ENCODE peak calls at places on chromosome 12, in five cellular contexts. One of them, this sample, is unnamed.

GRCh38 chr12:110743571-110744093 is 941 bp upstream of the PPP1CC start:
- DNase-seq in activated naive CD4-positive, alpha-beta T cell treated with Interleukin-2 at 50 U/mL for 16 hours: no peak
- DNase-seq in cardiac fibroblast: peak; percentile 42
- DNase-seq in GM04504: no peak
- DNase-seq in H4: no peak
- DNase-seq in this sample: no peak

GRCh38 chr12:45670339-45671065 is 59.0 kb upstream of the ARID2 start:
- DNase-seq in GM04504: no peak
- DNase-seq in H4: peak; percentile 47
- DNase-seq in cardiac fibroblast: no peak
- DNase-seq in activated naive CD4-positive, alpha-beta T cell treated with Interleukin-2 at 50 U/mL for 16 hours: no peak
- DNase-seq in this sample: no peak

GRCh38 chr12:104761091-104761490 is 197.0 kb downstream of the SLC41A2 start:
- DNase-seq in H4: no peak
- DNase-seq in GM04504: no peak
- DNase-seq in activated naive CD4-positive, alpha-beta T cell treated with Interleukin-2 at 50 U/mL for 16 hours: no peak
- DNase-seq in cardiac fibroblast: no peak
- DNase-seq in this sample: no peak

GRCh38 chr12:15530361-15530760 is 208.1 kb downstream of the PTPRO start:
- DNase-seq in cardiac fibroblast: no peak
- DNase-seq in H4: no peak
- DNase-seq in GM04504: no peak
- DNase-seq in activated naive CD4-positive, alpha-beta T cell treated with Interleukin-2 at 50 U/mL for 16 hours: no peak
- DNase-seq in this sample: no peak

GRCh38 chr12:120584343-120585149 is 3.3 kb upstream of the POP5 start:
- DNase-seq in cardiac fibroblast: no peak
- DNase-seq in activated naive CD4-positive, alpha-beta T cell treated with Interleukin-2 at 50 U/mL for 16 hours: peak; percentile 64
- DNase-seq in H4: no peak
- DNase-seq in GM04504: no peak
- DNase-seq in this sample: no peak

GRCh38 chr12:120090626-120091295 is 25.8 kb downstream of the RAB35 start:
- DNase-seq in H4: no peak
- DNase-seq in activated naive CD4-positive, alpha-beta T cell treated with Interleukin-2 at 50 U/mL for 16 hours: no peak
- DNase-seq in GM04504: no peak
- DNase-seq in cardiac fibroblast: no peak
- DNase-seq in this sample: no peak

GRCh38 chr12:121524196-121524930 is 56.5 kb downstream of the KDM2B start:
- DNase-seq in activated naive CD4-positive, alpha-beta T cell treated with Interleukin-2 at 50 U/mL for 16 hours: no peak
- DNase-seq in cardiac fibroblast: no peak
- DNase-seq in H4: no peak
- DNase-seq in GM04504: no peak
- DNase-seq in this sample: no peak

GRCh38 chr12:106223485-106224391 is 24.1 kb downstream of the CKAP4 start:
- DNase-seq in activated naive CD4-positive, alpha-beta T cell treated with Interleukin-2 at 50 U/mL for 16 hours: peak; percentile 74
- DNase-seq in GM04504: no peak
- DNase-seq in cardiac fibroblast: peak; percentile 76
- DNase-seq in H4: peak; percentile 54
- DNase-seq in this sample: no peak

GRCh38 chr12:2052861-2053674 is at the start of gene CACNA1C:
- DNase-seq in activated naive CD4-positive, alpha-beta T cell treated with Interleukin-2 at 50 U/mL for 16 hours: peak; percentile 34
- DNase-seq in cardiac fibroblast: peak; percentile 60
- DNase-seq in H4: peak; percentile 52
- DNase-seq in GM04504: peak; percentile 46
- DNase-seq in this sample: no peak

GRCh38 chr12:96908170-96908675 is 1.2 kb downstream of the NEDD1 start:
- DNase-seq in cardiac fibroblast: no peak
- DNase-seq in GM04504: no peak
- DNase-seq in H4: no peak
- DNase-seq in activated naive CD4-positive, alpha-beta T cell treated with Interleukin-2 at 50 U/mL for 16 hours: peak; percentile 28
- DNase-seq in this sample: no peak

GRCh38 chr12:42097971-42098370 is 46.7 kb downstream of the GXYLT1 start:
- DNase-seq in H4: no peak
- DNase-seq in GM04504: no peak
- DNase-seq in cardiac fibroblast: peak; percentile 58
- DNase-seq in activated naive CD4-positive, alpha-beta T cell treated with Interleukin-2 at 50 U/mL for 16 hours: no peak
- DNase-seq in this sample: no peak

GRCh38 chr12:95286713-95287112 is 69.1 kb downstream of the VEZT start:
- DNase-seq in GM04504: no peak
- DNase-seq in cardiac fibroblast: no peak
- DNase-seq in H4: no peak
- DNase-seq in activated naive CD4-positive, alpha-beta T cell treated with Interleukin-2 at 50 U/mL for 16 hours: no peak
- DNase-seq in this sample: no peak

GRCh38 chr12:996881-997280 is 5.9 kb downstream of the ERC1 start:
- DNase-seq in cardiac fibroblast: no peak
- DNase-seq in GM04504: no peak
- DNase-seq in activated naive CD4-positive, alpha-beta T cell treated with Interleukin-2 at 50 U/mL for 16 hours: no peak
- DNase-seq in H4: no peak
- DNase-seq in this sample: no peak

GRCh38 chr12:1533602-1534304 is 60.6 kb downstream of the FBXL14 start:
- DNase-seq in GM04504: no peak
- DNase-seq in cardiac fibroblast: no peak
- DNase-seq in activated naive CD4-positive, alpha-beta T cell treated with Interleukin-2 at 50 U/mL for 16 hours: peak; percentile 45
- DNase-seq in H4: peak; percentile 56
- DNase-seq in this sample: no peak

GRCh38 chr12:102781117-102781516 is 135.9 kb downstream of the PAH start:
- DNase-seq in H4: no peak
- DNase-seq in cardiac fibroblast: no peak
- DNase-seq in GM04504: no peak
- DNase-seq in activated naive CD4-positive, alpha-beta T cell treated with Interleukin-2 at 50 U/mL for 16 hours: no peak
- DNase-seq in this sample: no peak

GRCh38 chr12:94435511-94435927 is 24.1 kb downstream of the CEP83 start:
- DNase-seq in H4: no peak
- DNase-seq in activated naive CD4-positive, alpha-beta T cell treated with Interleukin-2 at 50 U/mL for 16 hours: no peak
- DNase-seq in GM04504: no peak
- DNase-seq in cardiac fibroblast: peak; percentile 41
- DNase-seq in this sample: no peak

GRCh38 chr12:94326727-94327126 is 132.9 kb downstream of the CEP83 start:
- DNase-seq in activated naive CD4-positive, alpha-beta T cell treated with Interleukin-2 at 50 U/mL for 16 hours: no peak
- DNase-seq in cardiac fibroblast: peak; percentile 63
- DNase-seq in H4: peak; percentile 31
- DNase-seq in GM04504: peak; percentile 35
- DNase-seq in this sample: peak; percentile 30

GRCh38 chr12:57735952-57736742 is 2.4 kb downstream of the AGAP2 start:
- DNase-seq in cardiac fibroblast: peak; percentile 33
- DNase-seq in activated naive CD4-positive, alpha-beta T cell treated with Interleukin-2 at 50 U/mL for 16 hours: no peak
- DNase-seq in H4: no peak
- DNase-seq in GM04504: no peak
- DNase-seq in this sample: no peak

GRCh38 chr12:95763809-95764253 is 26.7 kb downstream of the NTN4 start:
- DNase-seq in activated naive CD4-positive, alpha-beta T cell treated with Interleukin-2 at 50 U/mL for 16 hours: no peak
- DNase-seq in cardiac fibroblast: peak; percentile 68
- DNase-seq in H4: peak; percentile 37
- DNase-seq in GM04504: peak; percentile 65
- DNase-seq in this sample: no peak

GRCh38 chr12:124738636-124739467 is 124.8 kb downstream of the SCARB1 start:
- DNase-seq in H4: no peak
- DNase-seq in GM04504: no peak
- DNase-seq in activated naive CD4-positive, alpha-beta T cell treated with Interleukin-2 at 50 U/mL for 16 hours: no peak
- DNase-seq in cardiac fibroblast: peak; percentile 41
- DNase-seq in this sample: peak; percentile 49

GRCh38 chr12:76183459-76184186 is 99.1 kb upstream of the NAP1L1 start:
- DNase-seq in activated naive CD4-positive, alpha-beta T cell treated with Interleukin-2 at 50 U/mL for 16 hours: peak; percentile 68
- DNase-seq in GM04504: peak; percentile 94
- DNase-seq in H4: peak; percentile 83
- DNase-seq in cardiac fibroblast: peak; percentile 96
- DNase-seq in this sample: peak; percentile 96

GRCh38 chr12:56990648-56991318 is 15.6 kb downstream of the ZBTB39 start:
- DNase-seq in cardiac fibroblast: no peak
- DNase-seq in activated naive CD4-positive, alpha-beta T cell treated with Interleukin-2 at 50 U/mL for 16 hours: no peak
- DNase-seq in GM04504: no peak
- DNase-seq in H4: no peak
- DNase-seq in this sample: no peak

GRCh38 chr12:51011960-51012359 is 14.2 kb downstream of the SLC11A2 start:
- DNase-seq in cardiac fibroblast: no peak
- DNase-seq in H4: no peak
- DNase-seq in activated naive CD4-positive, alpha-beta T cell treated with Interleukin-2 at 50 U/mL for 16 hours: no peak
- DNase-seq in GM04504: no peak
- DNase-seq in this sample: no peak

GRCh38 chr12:8493084-8493483 is 20.2 kb upstream of the CLEC4D start:
- DNase-seq in H4: no peak
- DNase-seq in GM04504: no peak
- DNase-seq in cardiac fibroblast: no peak
- DNase-seq in activated naive CD4-positive, alpha-beta T cell treated with Interleukin-2 at 50 U/mL for 16 hours: peak; percentile 44
- DNase-seq in this sample: no peak

GRCh38 chr12:3034067-3034750 is 43.0 kb upstream of the TSPAN9 start:
- DNase-seq in GM04504: peak; percentile 31
- DNase-seq in activated naive CD4-positive, alpha-beta T cell treated with Interleukin-2 at 50 U/mL for 16 hours: peak; percentile 15
- DNase-seq in cardiac fibroblast: peak; percentile 80
- DNase-seq in H4: peak; percentile 53
- DNase-seq in this sample: peak; percentile 44

GRCh38 chr12:120658286-120659150 is 18.1 kb downstream of the CABP1 start:
- DNase-seq in activated naive CD4-positive, alpha-beta T cell treated with Interleukin-2 at 50 U/mL for 16 hours: no peak
- DNase-seq in GM04504: no peak
- DNase-seq in cardiac fibroblast: no peak
- DNase-seq in H4: no peak
- DNase-seq in this sample: no peak

GRCh38 chr12:10115890-10116289 is 14.1 kb downstream of the CLEC7A start:
- DNase-seq in H4: no peak
- DNase-seq in GM04504: no peak
- DNase-seq in activated naive CD4-positive, alpha-beta T cell treated with Interleukin-2 at 50 U/mL for 16 hours: no peak
- DNase-seq in cardiac fibroblast: no peak
- DNase-seq in this sample: no peak

GRCh38 chr12:66541446-66541845 is 137.4 kb downstream of the GRIP1 start:
- DNase-seq in cardiac fibroblast: no peak
- DNase-seq in activated naive CD4-positive, alpha-beta T cell treated with Interleukin-2 at 50 U/mL for 16 hours: no peak
- DNase-seq in GM04504: no peak
- DNase-seq in H4: no peak
- DNase-seq in this sample: no peak

GRCh38 chr12:85157023-85157626 is 121.0 kb downstream of the LRRIQ1 start:
- DNase-seq in H4: no peak
- DNase-seq in GM04504: no peak
- DNase-seq in cardiac fibroblast: no peak
- DNase-seq in activated naive CD4-positive, alpha-beta T cell treated with Interleukin-2 at 50 U/mL for 16 hours: no peak
- DNase-seq in this sample: no peak

GRCh38 chr12:103560604-103561101 is 26.4 kb upstream of the STAB2 start:
- DNase-seq in GM04504: peak; percentile 95
- DNase-seq in H4: peak; percentile 77
- DNase-seq in activated naive CD4-positive, alpha-beta T cell treated with Interleukin-2 at 50 U/mL for 16 hours: no peak
- DNase-seq in cardiac fibroblast: peak; percentile 84
- DNase-seq in this sample: peak; percentile 77

GRCh38 chr12:92546259-92546825 is 156.4 kb upstream of the PLEKHG7 start:
- DNase-seq in cardiac fibroblast: no peak
- DNase-seq in activated naive CD4-positive, alpha-beta T cell treated with Interleukin-2 at 50 U/mL for 16 hours: no peak
- DNase-seq in GM04504: no peak
- DNase-seq in H4: no peak
- DNase-seq in this sample: no peak

GRCh38 chr12:1063852-1064251 is 72.8 kb downstream of the ERC1 start:
- DNase-seq in activated naive CD4-positive, alpha-beta T cell treated with Interleukin-2 at 50 U/mL for 16 hours: no peak
- DNase-seq in GM04504: no peak
- DNase-seq in cardiac fibroblast: no peak
- DNase-seq in H4: no peak
- DNase-seq in this sample: no peak

GRCh38 chr12:68510394-68510793 is 100.3 kb upstream of the RAP1B start:
- DNase-seq in GM04504: no peak
- DNase-seq in cardiac fibroblast: no peak
- DNase-seq in activated naive CD4-positive, alpha-beta T cell treated with Interleukin-2 at 50 U/mL for 16 hours: no peak
- DNase-seq in H4: no peak
- DNase-seq in this sample: no peak